ENCODE peak calls at places on chromosomes 13 and 19, in four cellular contexts. U, G, M and P are unnamed samples.
A peak's percentile ranks its signal among the peaks of the same experiment; 100 is the strongest.

GRCh38 chr13:50156140-50156539 is 140.9 kb downstream of the KCNRG start:
- DNase-seq in M (peak; percentile 78), U (no peak), G (no peak), P (no peak)

GRCh38 chr13:24660023-24660806 is 20.0 kb upstream of the ATP12A start:
- DNase-seq in G (no peak), M (no peak), U (no peak), P (no peak)

GRCh38 chr13:81017525-81018152 is 676.7 kb upstream of the SPRY2 start:
- DNase-seq in M (peak; percentile 25), U (peak; percentile 17), G (no peak), P (peak; percentile 10)

GRCh38 chr13:93878675-93879074 is 600.8 kb downstream of the DCT start:
- DNase-seq in U (no peak), G (no peak), M (no peak), P (no peak)

GRCh38 chr19:58305932-58306323 is 751 bp downstream of the ERVK3-1 start:
- DNase-seq in G (no peak), M (no peak), U (peak; percentile 36), P (no peak)

GRCh38 chr13:112696001-112696868 is 6.4 kb downstream of the ATP11A start:
- DNase-seq in M (no peak), G (no peak), U (no peak), P (no peak)

GRCh38 chr19:1189419-1189818 is 15.4 kb upstream of the SBNO2 start:
- DNase-seq in M (peak; percentile 35), U (no peak), G (no peak), P (peak; percentile 61)

GRCh38 chr13:38147050-38147449 is 202.6 kb upstream of the UFM1 start:
- DNase-seq in M (no peak), G (no peak), U (no peak), P (no peak)

GRCh38 chr13:104954210-104954609 is 1581.3 kb downstream of the EFNB2 start:
- DNase-seq in U (no peak), M (no peak), G (no peak), P (no peak)

GRCh38 chr13:112784811-112785418 is 95.1 kb downstream of the ATP11A start:
- DNase-seq in G (no peak), M (no peak), U (no peak), P (no peak)

GRCh38 chr13:23570099-23570926 is at the start of gene TNFRSF19:
- DNase-seq in M (peak; percentile 91), U (no peak), G (no peak), P (no peak)

GRCh38 chr13:53778937-53779336 is 750.3 kb downstream of the OLFM4 start:
- DNase-seq in G (no peak), U (no peak), M (no peak), P (no peak)

GRCh38 chr19:48147597-48148175 is 22.5 kb downstream of the LIG1 start:
- DNase-seq in U (no peak), M (no peak), G (no peak), P (no peak)

GRCh38 chr13:34308725-34309124 is 490.8 kb downstream of the RFC3 start:
- DNase-seq in M (no peak), U (no peak), G (no peak), P (no peak)

GRCh38 chr19:35261356-35262100 is 7.2 kb upstream of the USF2 start:
- DNase-seq in M (no peak), U (no peak), G (no peak), P (no peak)

GRCh38 chr19:17579523-17580244 is 24.2 kb downstream of the COLGALT1 start:
- DNase-seq in G (no peak), M (peak; percentile 26), U (peak; percentile 73), P (peak; percentile 87)

GRCh38 chr19:30371960-30372824 is at the start of gene ZNF536:
- DNase-seq in U (no peak), M (no peak), G (no peak), P (no peak)

GRCh38 chr13:75687145-75687763 is 51.1 kb downstream of the LMO7 start:
- DNase-seq in G (no peak), M (peak; percentile 68), U (no peak), P (peak; percentile 11)

GRCh38 chr19:40565355-40565754 is 11.3 kb upstream of the SHKBP1 start:
- DNase-seq in M (no peak), G (no peak), U (no peak), P (no peak)

GRCh38 chr13:74061939-74062595 is 72.1 kb downstream of the KLF12 start:
- DNase-seq in G (peak; percentile 55), U (no peak), M (peak; percentile 47), P (no peak)

GRCh38 chr19:27720155-27720554 is 1492.8 kb downstream of the UQCRFS1 start:
- DNase-seq in M (no peak), G (no peak), U (no peak), P (no peak)

GRCh38 chr19:32363175-32363574 is 17.8 kb downstream of the ZNF507 start:
- DNase-seq in U (no peak), G (no peak), M (peak; percentile 45), P (no peak)

GRCh38 chr13:88303157-88303556 is 632.0 kb downstream of the SLITRK5 start:
- DNase-seq in G (no peak), M (no peak), U (no peak), P (no peak)

GRCh38 chr19:37817180-37817911 is 38.0 kb upstream of the ZNF573 start:
- DNase-seq in U (no peak), G (no peak), M (peak; percentile 3), P (peak; percentile 5)

GRCh38 chr19:29271911-29272310 is 59.0 kb upstream of the UQCRFS1 start:
- DNase-seq in U (no peak), M (no peak), G (no peak), P (no peak)

GRCh38 chr19:50858896-50859295 is 4.2 kb downstream of the KLK3 start:
- DNase-seq in U (no peak), M (no peak), G (no peak), P (no peak)

GRCh38 chr19:18939922-18940775 is 868 bp downstream of the HOMER3 start:
- DNase-seq in G (no peak), U (peak; percentile 44), M (peak; percentile 46), P (no peak)

GRCh38 chr19:55581145-55581827 is 638 bp upstream of the ZNF579 start:
- DNase-seq in G (no peak), M (no peak), U (no peak), P (peak; percentile 53)

GRCh38 chr19:57708641-57709354 is at the start of gene ZNF154:
- DNase-seq in U (no peak), G (no peak), M (peak; percentile 67), P (no peak)

GRCh38 chr19:20186163-20186562 is 19.1 kb downstream of the ZNF486 start:
- DNase-seq in M (no peak), G (no peak), U (no peak), P (no peak)

GRCh38 chr13:27170221-27170520 is 1.4 kb downstream of the USP12 start:
- DNase-seq in M (peak; percentile 84), U (no peak), G (no peak), P (no peak)

GRCh38 chr19:34707661-34708060 is 26.4 kb upstream of the ZNF181 start:
- DNase-seq in G (no peak), M (no peak), U (no peak), P (no peak)

GRCh38 chr13:106851251-106851650 is 283.3 kb upstream of the ARGLU1 start:
- DNase-seq in U (no peak), G (no peak), M (peak; percentile 18), P (no peak)

GRCh38 chr19:6813659-6814058 is 41.2 kb downstream of the VAV1 start:
- DNase-seq in G (no peak), M (no peak), U (no peak), P (no peak)

DNA sequence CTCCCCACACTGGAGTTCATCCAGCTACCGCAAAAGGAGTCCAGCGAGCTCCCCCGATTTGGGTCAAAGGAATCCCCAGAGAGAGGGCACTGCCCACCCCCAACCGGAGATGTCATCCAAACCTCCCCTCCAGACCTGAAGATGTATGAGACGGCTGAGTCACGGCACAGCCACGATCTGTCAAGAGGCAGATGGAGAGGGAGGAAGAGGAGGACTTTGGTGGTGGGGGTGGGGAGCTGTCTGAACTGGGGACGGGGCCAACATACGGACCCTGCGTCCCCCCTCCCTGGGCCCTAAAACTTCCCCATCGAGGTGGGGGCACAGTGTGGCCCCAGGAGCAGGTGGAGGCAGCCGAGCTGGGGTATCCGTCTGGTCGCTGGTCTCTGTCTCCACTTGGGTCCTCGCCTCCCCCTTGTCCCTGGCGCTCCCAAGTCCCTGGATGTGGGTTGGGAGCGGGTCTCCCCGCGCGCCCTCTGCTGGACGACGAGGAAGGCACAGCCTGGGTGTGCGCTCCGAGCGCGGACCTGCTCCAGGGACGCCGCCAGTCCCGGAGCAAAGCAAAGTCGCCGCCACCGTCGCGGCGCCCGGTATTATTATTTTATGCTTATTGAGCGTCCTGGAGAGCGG is 3.8 kb downstream of the PDE4A start:
- DNase-seq in M (peak; percentile 68), U (peak; percentile 89), G (no peak), P (peak; percentile 76)
- TF ChIP-seq ELK1 in M (no peak), U (no peak), G (no peak), P (no peak)

DNA sequence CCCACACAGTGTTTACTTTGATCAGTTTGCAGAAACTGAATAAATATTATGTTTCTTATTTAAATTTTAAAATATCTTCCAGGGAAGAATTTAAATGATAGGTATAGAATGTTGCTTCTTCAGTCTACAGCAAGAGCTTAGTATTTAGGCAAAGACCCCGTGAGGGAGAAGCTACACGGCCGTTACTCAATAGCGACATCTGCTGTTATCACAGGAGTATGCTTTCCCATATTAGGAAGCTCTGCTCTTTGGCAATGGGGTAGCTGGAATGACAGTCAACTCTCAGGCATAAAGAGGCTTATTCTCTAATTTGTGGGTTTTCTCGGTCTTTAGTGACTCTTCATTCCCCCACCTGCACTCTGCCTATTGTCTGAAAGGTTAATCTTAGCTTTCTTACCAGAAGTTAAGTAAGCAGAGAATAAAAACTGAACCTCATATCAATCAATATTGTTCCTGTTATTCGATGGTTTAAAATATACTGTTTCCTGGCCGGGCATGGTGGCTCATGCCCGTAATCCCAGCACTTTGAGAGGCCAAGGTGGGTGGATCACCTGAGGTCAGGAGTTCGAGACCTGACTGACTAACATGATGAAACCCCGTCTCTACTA is 13.2 kb upstream of the LHFPL6 start:
- DNase-seq in G (no peak), M (peak; percentile 68), U (peak; percentile 53), P (peak; percentile 55)
- TF ChIP-seq ELK1 in G (no peak), M (no peak), U (no peak), P (no peak)

GRCh38 chr13:103542648-103543047 is 476.4 kb upstream of the SLC10A2 start:
- DNase-seq in M (no peak), U (no peak), G (no peak), P (no peak)
- TF ChIP-seq ELK1 in M (no peak), U (no peak), G (no peak), P (no peak)

DNA sequence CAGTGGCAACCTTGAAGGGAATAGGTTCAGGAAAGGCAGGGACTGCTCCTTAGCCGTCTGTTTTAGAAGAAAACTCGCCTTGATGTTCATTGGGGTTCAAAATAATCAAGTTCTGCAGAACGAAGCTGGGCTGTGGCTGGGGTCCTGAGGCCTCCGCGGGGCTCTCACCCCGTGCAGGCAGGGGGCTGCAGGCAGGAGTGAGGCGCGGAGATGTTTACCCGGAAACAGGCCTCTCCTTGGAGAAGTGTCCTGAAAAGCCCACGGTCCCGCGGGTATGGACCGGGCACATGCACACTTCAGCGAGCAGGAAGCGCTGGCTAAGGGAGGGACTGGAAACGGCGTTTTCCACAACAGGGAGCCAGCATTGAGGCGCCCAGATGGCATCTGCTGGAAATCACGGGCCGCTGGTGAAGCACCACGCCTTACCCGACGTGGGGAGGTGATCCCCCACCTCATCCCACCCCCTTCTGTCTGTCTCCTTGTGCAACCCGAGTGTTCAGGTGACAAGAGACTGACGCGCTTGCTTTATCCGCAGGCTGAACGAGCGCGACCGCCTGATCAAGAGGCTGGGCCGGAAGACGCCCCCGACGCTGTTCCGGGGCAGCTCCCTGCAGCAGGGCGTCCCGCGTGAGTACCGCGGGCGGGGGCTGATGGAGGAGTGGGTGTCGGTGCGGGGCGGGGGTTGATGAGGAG is 39.7 kb downstream of the SHISA2 start:
- DNase-seq in U (no peak), M (no peak), G (no peak), P (no peak)
- TF ChIP-seq ELK1 in U (no peak), M (no peak), G (no peak), P (no peak)

GRCh38 chr19:42132030-42132628 is at the start of gene POU2F2:
- DNase-seq in G (peak; percentile 41), M (no peak), U (no peak), P (peak; percentile 40)
- TF ChIP-seq ELK1 in G (no peak), M (no peak), U (no peak), P (no peak)